ENCODE peak calls at places on chromosome 12, in eight cellular contexts. One of them, this sample, is unnamed.

GRCh38 chr12:110165540-110166159 is 41.5 kb downstream of the IFT81 start:
- DNase-seq in neural crest cell: no peak
- DNase-seq in stomach: no peak
- DNase-seq in COR-L47: no peak
- DNase-seq in glutamatergic neuron: no peak
- DNase-seq in fibroblast of villous mesenchyme: no peak
- DNase-seq in HCT116: no peak
- DNase-seq in fibroblast of pulmonary artery: no peak
- DNase-seq in this sample: peak; percentile 44

GRCh38 chr12:122834229-122834920 is 882 bp upstream of the HIP1R start:
- DNase-seq in neural crest cell: peak; percentile 56
- DNase-seq in stomach: peak; percentile 64
- DNase-seq in COR-L47: peak; percentile 50
- DNase-seq in glutamatergic neuron: peak; percentile 73
- DNase-seq in fibroblast of villous mesenchyme: peak; percentile 48
- DNase-seq in HCT116: peak; percentile 35
- DNase-seq in fibroblast of pulmonary artery: peak; percentile 57
- DNase-seq in this sample: peak; percentile 74

GRCh38 chr12:3218846-3219632 is 141.9 kb downstream of the TSPAN9 start:
- DNase-seq in neural crest cell: no peak
- DNase-seq in stomach: no peak
- DNase-seq in COR-L47: peak; percentile 43
- DNase-seq in glutamatergic neuron: no peak
- DNase-seq in fibroblast of villous mesenchyme: no peak
- DNase-seq in HCT116: no peak
- DNase-seq in fibroblast of pulmonary artery: no peak
- DNase-seq in this sample: no peak

GRCh38 chr12:113221997-113222729 is 899 bp downstream of the TPCN1 start:
- DNase-seq in neural crest cell: no peak
- DNase-seq in stomach: no peak
- DNase-seq in COR-L47: no peak
- DNase-seq in glutamatergic neuron: peak; percentile 24
- DNase-seq in fibroblast of villous mesenchyme: no peak
- DNase-seq in HCT116: no peak
- DNase-seq in fibroblast of pulmonary artery: no peak
- DNase-seq in this sample: no peak

GRCh38 chr12:58502857-58503256 is 417.4 kb downstream of the LRIG3 start:
- DNase-seq in neural crest cell: no peak
- DNase-seq in stomach: no peak
- DNase-seq in COR-L47: no peak
- DNase-seq in glutamatergic neuron: no peak
- DNase-seq in fibroblast of villous mesenchyme: peak; percentile 67
- DNase-seq in HCT116: no peak
- DNase-seq in fibroblast of pulmonary artery: no peak
- DNase-seq in this sample: no peak

GRCh38 chr12:122473543-122474323 is 27.0 kb downstream of the ZCCHC8 start:
- DNase-seq in neural crest cell: no peak
- DNase-seq in stomach: peak; percentile 23
- DNase-seq in COR-L47: no peak
- DNase-seq in glutamatergic neuron: no peak
- DNase-seq in fibroblast of villous mesenchyme: peak; percentile 87
- DNase-seq in HCT116: no peak
- DNase-seq in fibroblast of pulmonary artery: peak; percentile 51
- DNase-seq in this sample: no peak

GRCh38 chr12:75641031-75641780 is 129.8 kb upstream of the KRR1 start:
- DNase-seq in neural crest cell: no peak
- DNase-seq in stomach: no peak
- DNase-seq in COR-L47: no peak
- DNase-seq in glutamatergic neuron: no peak
- DNase-seq in fibroblast of villous mesenchyme: peak; percentile 64
- DNase-seq in HCT116: peak; percentile 93
- DNase-seq in fibroblast of pulmonary artery: peak; percentile 88
- DNase-seq in this sample: no peak

GRCh38 chr12:116425256-116426193 is 133.7 kb upstream of the MAP1LC3B2 start:
- DNase-seq in neural crest cell: no peak
- DNase-seq in stomach: no peak
- DNase-seq in COR-L47: no peak
- DNase-seq in glutamatergic neuron: no peak
- DNase-seq in fibroblast of villous mesenchyme: no peak
- DNase-seq in HCT116: no peak
- DNase-seq in fibroblast of pulmonary artery: no peak
- DNase-seq in this sample: no peak

GRCh38 chr12:4813741-4814140 is 93.5 kb downstream of the GALNT8 start:
- DNase-seq in neural crest cell: no peak
- DNase-seq in stomach: no peak
- DNase-seq in COR-L47: peak; percentile 60
- DNase-seq in glutamatergic neuron: peak; percentile 33
- DNase-seq in fibroblast of villous mesenchyme: no peak
- DNase-seq in HCT116: no peak
- DNase-seq in fibroblast of pulmonary artery: no peak
- DNase-seq in this sample: no peak

GRCh38 chr12:46209914-46210834 is 58.7 kb downstream of the SLC38A1 start:
- DNase-seq in neural crest cell: no peak
- DNase-seq in stomach: peak; percentile 63
- DNase-seq in COR-L47: peak; percentile 90
- DNase-seq in glutamatergic neuron: no peak
- DNase-seq in fibroblast of villous mesenchyme: no peak
- DNase-seq in HCT116: no peak
- DNase-seq in fibroblast of pulmonary artery: peak; percentile 82
- DNase-seq in this sample: peak; percentile 81

GRCh38 chr12:101939856-101940265 is 62.5 kb downstream of the DRAM1 start:
- DNase-seq in neural crest cell: peak; percentile 45
- DNase-seq in stomach: peak; percentile 60
- DNase-seq in COR-L47: peak; percentile 24
- DNase-seq in glutamatergic neuron: peak; percentile 40
- DNase-seq in fibroblast of villous mesenchyme: peak; percentile 90
- DNase-seq in HCT116: peak; percentile 51
- DNase-seq in fibroblast of pulmonary artery: peak; percentile 91
- DNase-seq in this sample: peak; percentile 53

GRCh38 chr12:58285551-58285950 is 344.2 kb downstream of the ATP23 start:
- DNase-seq in neural crest cell: no peak
- DNase-seq in stomach: no peak
- DNase-seq in COR-L47: no peak
- DNase-seq in glutamatergic neuron: peak; percentile 36
- DNase-seq in fibroblast of villous mesenchyme: no peak
- DNase-seq in HCT116: no peak
- DNase-seq in fibroblast of pulmonary artery: no peak
- DNase-seq in this sample: no peak

This sample was measured in thyroid gland.